ENCODE peak calls at places on chromosomes 5 and 9, in four cellular contexts. One of them, this sample, is unnamed.

GRCh38 chr9:138059196-138059595 is 181.6 kb downstream of the CACNA1B start:
- DNase-seq in fibroblast of lung: no peak
- DNase-seq in neuronal stem cell: no peak
- DNase-seq in OCI-LY7: no peak
- DNase-seq in this sample: no peak

GRCh38 chr9:83231039-83231438 is 168.1 kb upstream of the RASEF start:
- DNase-seq in fibroblast of lung: peak
- DNase-seq in OCI-LY7: no peak
- DNase-seq in neuronal stem cell: no peak
- DNase-seq in this sample: peak

GRCh38 chr5:127031147-127031862 is 947 bp upstream of the MARCHF3 start:
- DNase-seq in OCI-LY7: peak
- DNase-seq in neuronal stem cell: no peak
- DNase-seq in fibroblast of lung: no peak
- DNase-seq in this sample: no peak

GRCh38 chr9:19788614-19789271 is at the start of gene SLC24A2:
- DNase-seq in fibroblast of lung: no peak
- DNase-seq in neuronal stem cell: peak
- DNase-seq in OCI-LY7: no peak
- DNase-seq in this sample: peak

GRCh38 chr5:142783601-142784291 is 13.6 kb downstream of the ARHGAP26 start:
- DNase-seq in neuronal stem cell: no peak
- DNase-seq in fibroblast of lung: no peak
- DNase-seq in OCI-LY7: no peak
- DNase-seq in this sample: peak

GRCh38 chr9:68690088-68690487 is 15.0 kb upstream of the PIP5K1B start:
- DNase-seq in OCI-LY7: no peak
- DNase-seq in fibroblast of lung: peak
- DNase-seq in neuronal stem cell: no peak
- DNase-seq in this sample: no peak

GRCh38 chr5:23208959-23209431 is 298.4 kb upstream of the PRDM9 start:
- DNase-seq in neuronal stem cell: peak
- DNase-seq in fibroblast of lung: peak
- DNase-seq in OCI-LY7: peak
- DNase-seq in this sample: no peak

GRCh38 chr5:35164860-35165542 is 65.3 kb downstream of the PRLR start:
- DNase-seq in OCI-LY7: no peak
- DNase-seq in fibroblast of lung: no peak
- DNase-seq in neuronal stem cell: no peak
- DNase-seq in this sample: no peak

GRCh38 chr5:73232266-73233041 is 59.5 kb downstream of the TMEM174 start:
- DNase-seq in fibroblast of lung: no peak
- DNase-seq in OCI-LY7: no peak
- DNase-seq in neuronal stem cell: no peak
- DNase-seq in this sample: no peak

GRCh38 chr5:116573617-116574431 is 799 bp downstream of the SEMA6A start:
- DNase-seq in fibroblast of lung: peak
- DNase-seq in neuronal stem cell: peak
- DNase-seq in OCI-LY7: no peak
- DNase-seq in this sample: peak

GRCh38 chr5:5089895-5090649 is 50.1 kb upstream of the ADAMTS16 start:
- DNase-seq in fibroblast of lung: no peak
- DNase-seq in OCI-LY7: no peak
- DNase-seq in neuronal stem cell: no peak
- DNase-seq in this sample: no peak

GRCh38 chr5:32936329-32936728 is 225.2 kb downstream of the NPR3 start:
- DNase-seq in OCI-LY7: no peak
- DNase-seq in neuronal stem cell: no peak
- DNase-seq in fibroblast of lung: no peak
- DNase-seq in this sample: peak

DNA sequence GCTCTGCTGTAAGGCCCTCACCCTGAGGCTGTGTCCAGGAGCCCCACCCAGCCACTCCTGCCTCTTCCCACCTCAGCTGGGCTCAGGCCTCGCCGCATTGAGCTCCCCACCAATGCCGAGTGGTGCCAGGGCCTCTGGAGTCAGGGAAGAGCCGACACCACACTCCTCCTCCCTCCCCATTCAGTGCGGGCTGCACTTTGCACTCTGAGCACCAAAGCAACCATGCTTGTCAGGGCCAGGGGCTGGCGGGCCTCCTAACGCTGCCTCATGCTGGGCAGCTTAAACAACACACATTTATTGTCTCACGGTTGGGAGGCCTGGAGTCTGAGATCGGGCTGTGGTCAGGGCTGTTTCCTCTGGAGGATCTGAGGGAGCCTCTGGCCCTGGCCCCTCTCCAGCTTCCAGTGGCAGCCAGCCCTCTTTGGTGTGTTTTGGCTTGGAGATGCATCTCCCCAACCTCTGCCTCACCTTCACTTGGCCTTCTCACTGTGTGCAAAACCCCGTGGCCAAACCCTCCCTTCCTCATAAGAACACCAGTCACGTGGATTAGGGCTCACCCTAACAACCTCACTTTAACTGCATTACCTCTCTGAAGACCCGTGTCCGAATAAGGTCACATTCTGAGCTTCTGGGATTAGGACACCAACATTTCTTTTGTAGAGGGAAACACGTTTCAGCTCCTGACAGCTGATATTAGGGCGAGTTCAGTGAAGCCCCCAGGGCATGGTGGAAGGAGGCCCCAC is 157.8 kb downstream of the MED10 start:
- DNase-seq in fibroblast of lung: no peak
- DNase-seq in OCI-LY7: no peak
- DNase-seq in neuronal stem cell: no peak
- DNase-seq in this sample: no peak
- H2AFZ ChIP-seq in fibroblast of lung: no peak
- H2AFZ ChIP-seq in OCI-LY7: no peak
- H2AFZ ChIP-seq in neuronal stem cell: no peak
- H2AFZ ChIP-seq in this sample: no peak

GRCh38 chr5:124995451-124995850 is 249.0 kb upstream of the ZNF608 start:
- DNase-seq in fibroblast of lung: peak
- DNase-seq in neuronal stem cell: no peak
- DNase-seq in OCI-LY7: no peak
- DNase-seq in this sample: no peak
- H3K4me3 ChIP-seq in fibroblast of lung: no peak
- H3K4me3 ChIP-seq in neuronal stem cell: no peak
- H3K4me3 ChIP-seq in OCI-LY7: no peak
- H3K4me3 ChIP-seq in this sample: no peak

DNA sequence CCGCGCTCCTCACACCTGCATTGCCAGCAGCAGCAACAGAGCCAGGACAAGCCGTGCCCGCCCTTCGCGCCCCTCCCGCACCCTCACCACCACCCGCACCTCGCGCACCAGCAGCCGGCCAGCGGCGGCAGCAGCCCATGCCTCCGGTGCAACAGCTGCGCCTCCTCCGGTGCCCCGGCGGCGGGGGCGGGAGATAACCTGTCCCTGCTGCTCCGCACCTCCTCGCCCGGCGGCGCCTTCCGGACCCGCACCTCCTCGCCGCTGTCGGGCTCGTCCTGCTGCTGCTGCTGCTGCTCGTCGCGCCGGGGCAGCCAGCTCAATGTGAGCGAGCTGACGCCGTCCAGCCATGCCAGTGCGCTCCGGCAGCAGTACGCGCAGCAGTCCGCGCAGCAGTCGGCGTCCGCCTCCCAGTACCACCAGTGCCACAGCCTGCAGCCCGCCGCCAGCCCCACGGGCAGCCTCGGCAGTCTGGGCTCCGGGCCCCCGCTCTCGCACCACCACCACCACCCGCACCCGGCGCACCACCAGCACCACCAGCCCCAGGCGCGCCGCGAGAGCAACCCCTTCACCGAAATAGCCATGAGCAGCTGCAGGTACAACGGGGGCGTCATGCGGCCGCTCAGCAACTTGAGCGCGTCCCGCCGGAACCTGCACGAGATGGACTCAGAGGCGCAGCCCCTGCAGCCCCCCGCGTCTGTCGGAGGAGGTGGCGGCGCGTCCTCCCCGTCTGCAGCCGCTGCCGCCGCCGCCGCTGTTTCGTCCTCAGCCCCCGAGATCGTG is 517 bp downstream of the KCNN2 start:
- DNase-seq in fibroblast of lung: peak
- DNase-seq in OCI-LY7: no peak
- DNase-seq in neuronal stem cell: peak
- DNase-seq in this sample: peak
- H2AFZ ChIP-seq in fibroblast of lung: no peak
- H2AFZ ChIP-seq in OCI-LY7: no peak
- H2AFZ ChIP-seq in neuronal stem cell: peak
- H2AFZ ChIP-seq in this sample: no peak

DNA sequence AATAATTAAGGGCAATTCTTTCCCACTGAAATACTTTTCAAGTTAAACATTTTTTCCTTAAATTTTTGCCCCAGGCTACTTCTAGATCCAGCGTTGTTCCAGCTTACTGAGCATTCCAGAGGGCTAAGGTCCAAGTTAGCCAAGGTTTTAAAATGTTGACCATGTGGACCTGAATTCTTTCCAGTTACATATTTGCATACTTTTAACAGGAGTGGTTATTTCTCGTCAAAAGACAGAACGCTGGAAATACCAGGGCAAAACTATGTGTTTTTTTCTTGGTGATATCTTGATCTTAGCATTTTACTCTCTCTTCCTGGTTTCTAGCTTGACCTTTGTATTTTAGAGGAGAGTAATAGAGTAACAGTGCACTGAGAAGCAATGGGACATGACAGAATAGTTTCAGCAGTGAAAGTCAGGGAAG is 32.8 kb downstream of the TMC1 start:
- DNase-seq in fibroblast of lung: peak
- DNase-seq in neuronal stem cell: no peak
- DNase-seq in OCI-LY7: no peak
- DNase-seq in this sample: no peak
- H3K4me3 ChIP-seq in fibroblast of lung: no peak
- H3K4me3 ChIP-seq in neuronal stem cell: no peak
- H3K4me3 ChIP-seq in OCI-LY7: no peak
- H3K4me3 ChIP-seq in this sample: no peak

DNA sequence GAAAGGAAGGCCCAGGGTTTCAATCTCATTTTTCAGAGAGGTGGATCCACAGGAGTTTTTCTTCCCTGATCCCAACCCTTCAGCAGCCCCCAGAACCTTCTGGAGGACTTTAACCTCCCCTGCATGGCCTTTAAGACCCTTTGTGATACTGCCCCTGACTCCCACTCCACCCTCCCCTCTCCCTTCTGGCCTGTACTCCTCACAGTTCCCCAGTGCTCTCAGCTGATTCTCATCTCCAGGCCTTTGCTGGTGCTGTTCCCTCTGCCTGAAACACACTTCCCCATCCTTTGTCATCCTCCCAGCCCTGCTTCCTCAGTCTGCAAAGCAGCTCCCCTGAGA is 18.5 kb downstream of the NEURL1B start:
- DNase-seq in OCI-LY7: no peak
- DNase-seq in fibroblast of lung: no peak
- DNase-seq in neuronal stem cell: no peak
- DNase-seq in this sample: no peak
- H2AFZ ChIP-seq in OCI-LY7: no peak
- H2AFZ ChIP-seq in fibroblast of lung: peak
- H2AFZ ChIP-seq in neuronal stem cell: peak
- H2AFZ ChIP-seq in this sample: peak

GRCh38 chr9:131468031-131468430 is 34.7 kb upstream of the POMT1 start:
- DNase-seq in OCI-LY7: no peak
- DNase-seq in neuronal stem cell: no peak
- DNase-seq in fibroblast of lung: no peak
- DNase-seq in this sample: no peak

GRCh38 chr9:131469951-131470350 is 32.8 kb upstream of the POMT1 start:
- DNase-seq in OCI-LY7: no peak
- DNase-seq in fibroblast of lung: no peak
- DNase-seq in neuronal stem cell: no peak
- DNase-seq in this sample: no peak

GRCh38 chr9:131467214-131467935 is 35.3 kb upstream of the POMT1 start:
- DNase-seq in neuronal stem cell: no peak
- DNase-seq in fibroblast of lung: no peak
- DNase-seq in OCI-LY7: no peak
- DNase-seq in this sample: no peak

GRCh38 chr9:131470581-131470991 is 32.1 kb upstream of the POMT1 start:
- DNase-seq in OCI-LY7: no peak
- DNase-seq in neuronal stem cell: no peak
- DNase-seq in fibroblast of lung: no peak
- DNase-seq in this sample: no peak

GRCh38 chr9:131469369-131469768 is 33.3 kb upstream of the POMT1 start:
- DNase-seq in fibroblast of lung: no peak
- DNase-seq in OCI-LY7: no peak
- DNase-seq in neuronal stem cell: no peak
- DNase-seq in this sample: peak
- H3K4me3 ChIP-seq in fibroblast of lung: no peak
- H3K4me3 ChIP-seq in OCI-LY7: no peak
- H3K4me3 ChIP-seq in neuronal stem cell: no peak
- H3K4me3 ChIP-seq in this sample: no peak

GRCh38 chr9:32550046-32550608 is 2.0 kb upstream of the SMIM27 start:
- DNase-seq in neuronal stem cell: peak
- DNase-seq in OCI-LY7: peak
- DNase-seq in fibroblast of lung: peak
- DNase-seq in this sample: peak
- H2AFZ ChIP-seq in neuronal stem cell: peak
- H2AFZ ChIP-seq in OCI-LY7: no peak
- H2AFZ ChIP-seq in fibroblast of lung: no peak
- H2AFZ ChIP-seq in this sample: peak

GRCh38 chr5:161847447-161847846 is 473 bp upstream of the GABRA1 start:
- DNase-seq in OCI-LY7: no peak
- DNase-seq in fibroblast of lung: no peak
- DNase-seq in neuronal stem cell: peak
- DNase-seq in this sample: no peak

GRCh38 chr5:161850491-161850890 is 2.6 kb downstream of the GABRA1 start:
- DNase-seq in fibroblast of lung: no peak
- DNase-seq in neuronal stem cell: no peak
- DNase-seq in OCI-LY7: no peak
- DNase-seq in this sample: no peak

GRCh38 chr5:161846731-161847130 is 1.2 kb upstream of the GABRA1 start:
- DNase-seq in OCI-LY7: no peak
- DNase-seq in neuronal stem cell: peak
- DNase-seq in fibroblast of lung: no peak
- DNase-seq in this sample: no peak

GRCh38 chr5:161851691-161852299 is 3.9 kb downstream of the GABRA1 start:
- DNase-seq in OCI-LY7: peak
- DNase-seq in fibroblast of lung: no peak
- DNase-seq in neuronal stem cell: no peak
- DNase-seq in this sample: no peak

DNA sequence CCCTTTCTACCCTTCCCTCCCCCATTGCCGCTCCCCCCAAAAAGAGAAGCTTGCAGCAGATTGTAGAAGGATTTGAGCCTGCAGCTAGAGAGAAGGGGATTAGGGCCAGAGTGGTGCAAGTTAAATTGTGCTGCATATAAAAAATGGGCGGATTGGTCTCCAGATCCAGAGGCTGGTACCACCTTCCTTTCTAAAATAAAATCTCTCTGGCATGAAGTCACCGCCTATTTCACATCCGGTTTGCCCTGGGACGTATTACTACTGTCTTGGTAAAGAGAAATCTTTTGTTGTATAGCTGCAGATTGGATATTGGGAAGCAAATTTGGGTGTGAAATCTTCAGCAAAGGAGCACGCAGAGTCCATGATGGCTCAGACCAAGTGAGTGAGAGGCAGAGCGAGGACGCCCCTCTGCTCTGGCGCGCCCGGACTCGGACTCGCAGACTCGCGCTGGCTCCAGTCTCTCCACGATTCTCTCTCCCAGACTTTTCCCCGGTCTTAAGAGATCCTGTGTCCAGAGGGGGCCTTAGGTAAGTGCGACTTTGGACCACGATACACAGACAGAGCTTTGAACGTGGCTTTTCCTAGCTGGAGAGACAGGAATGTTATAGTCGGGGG is at the start of gene GABRA1:
- DNase-seq in neuronal stem cell: peak
- DNase-seq in OCI-LY7: no peak
- DNase-seq in fibroblast of lung: no peak
- DNase-seq in this sample: no peak
- H3K4me3 ChIP-seq in neuronal stem cell: no peak
- H3K4me3 ChIP-seq in OCI-LY7: no peak
- H3K4me3 ChIP-seq in fibroblast of lung: no peak
- H3K4me3 ChIP-seq in this sample: no peak

This sample was measured in osteoblast.